ENCODE peak calls at places on chromosomes 3 and 15, in seven cellular contexts. I is gastrocnemius medialis; S is NCI-H2171 treated with DMSO at 0.1 percent for 48 hours; F is astrocyte of the hippocampus; H is lower lobe of right lung; J is WTC11; E is activated effector memory CD4-positive, alpha-beta T cell treated with Interleukin-2 at 50 U/mL for 16 hours. P is an unnamed sample.
A peak's percentile ranks its signal among the peaks of the same experiment; 100 is the strongest.

GRCh38 chr15:63255485-63255990 is 21.9 kb upstream of the APH1B start:
- DNase-seq in I (no peak), S (peak; percentile 50), F (no peak), H (no peak), J (no peak), E (no peak), P (no peak)

GRCh38 chr3:111610189-111610588 is 15.0 kb upstream of the ZBED2 start:
- DNase-seq in I (no peak), S (no peak), F (no peak), H (no peak), J (no peak), E (no peak), P (no peak)

GRCh38 chr3:183584246-183584913 is 28.9 kb upstream of the KLHL6 start:
- DNase-seq in I (peak; percentile 20), S (peak; percentile 77), F (peak; percentile 6), H (no peak), J (no peak), E (no peak), P (peak; percentile 83)

GRCh38 chr3:32113981-32114566 is 7.7 kb downstream of the GPD1L start:
- DNase-seq in I (no peak), S (no peak), F (no peak), H (no peak), J (no peak), E (no peak), P (no peak)

GRCh38 chr15:32952901-32953889 is 235.4 kb downstream of the GREM1 start:
- DNase-seq in I (no peak), S (no peak), F (peak; percentile 10), H (no peak), J (no peak), E (no peak), P (no peak)

GRCh38 chr3:74370342-74370741 is 244.1 kb downstream of the CNTN3 start:
- DNase-seq in I (no peak), S (no peak), F (no peak), H (no peak), J (no peak), E (no peak), P (no peak)

GRCh38 chr15:51191072-51191665 is 96.5 kb upstream of the TNFAIP8L3 start:
- DNase-seq in I (peak; percentile 84), S (no peak), F (no peak), H (no peak), J (no peak), E (no peak), P (no peak)

GRCh38 chr3:53817211-53817610 is 29.0 kb downstream of the CHDH start:
- DNase-seq in I (no peak), S (no peak), F (no peak), H (no peak), J (no peak), E (no peak), P (peak; percentile 27)

GRCh38 chr3:21159565-21159950 is 591.5 kb downstream of the ZNF385D start:
- DNase-seq in I (no peak), S (no peak), F (no peak), H (no peak), J (no peak), E (no peak), P (no peak)

GRCh38 chr15:85518979-85519761 is 138.8 kb downstream of the AKAP13 start:
- DNase-seq in I (no peak), S (no peak), F (no peak), H (no peak), J (no peak), E (no peak), P (no peak)

GRCh38 chr15:99324700-99325099 is 73.4 kb downstream of the LRRC28 start:
- DNase-seq in I (no peak), S (no peak), F (no peak), H (no peak), J (no peak), E (no peak), P (no peak)

GRCh38 chr3:69343875-69344274 is 42.0 kb downstream of the FRMD4B start:
- DNase-seq in I (no peak), S (no peak), F (no peak), H (no peak), J (no peak), E (no peak), P (no peak)

GRCh38 chr3:151864423-151865101 is 8.9 kb upstream of the SUCNR1 start:
- DNase-seq in I (no peak), S (no peak), F (peak; percentile 34), H (no peak), J (no peak), E (no peak), P (no peak)

GRCh38 chr3:33139996-33140395 is 26.2 kb downstream of the CRTAP start:
- DNase-seq in I (no peak), S (no peak), F (peak; percentile 66), H (no peak), J (no peak), E (no peak), P (no peak)

GRCh38 chr3:149638401-149639092 is 19.3 kb downstream of the WWTR1 start:
- DNase-seq in I (no peak), S (no peak), F (peak; percentile 60), H (no peak), J (no peak), E (no peak), P (no peak)

GRCh38 chr3:160140756-160141155 is 84.5 kb upstream of the C3orf80 start:
- DNase-seq in I (no peak), S (no peak), F (no peak), H (no peak), J (no peak), E (no peak), P (no peak)

GRCh38 chr3:62238431-62238830 is 134.9 kb downstream of the FEZF2 start:
- DNase-seq in I (no peak), S (no peak), F (no peak), H (no peak), J (no peak), E (no peak), P (no peak)